ENCODE peak calls at places on chromosome 4, in six cellular contexts. A is effector memory CD4-positive, alpha-beta T cell; V is H9; N is dorsolateral prefrontal cortex; K is neuronal stem cell; O is suprapubic skin. I is an unnamed sample.

GRCh38 chr4:101258782-101259353 is 88.5 kb downstream of the PPP3CA start:
- DNase-seq in N (no peak), O (no peak), A (no peak), V (no peak), K (no peak), I (no peak)

GRCh38 chr4:83308672-83309071 is 24.1 kb upstream of the COQ2 start:
- DNase-seq in A (no peak), N (no peak), K (no peak), O (no peak), V (peak; percentile 67), I (no peak)

GRCh38 chr4:190121759-190122158 is 51.8 kb upstream of the DUX4 start:
- DNase-seq in V (no peak), K (no peak), O (peak; percentile 70), N (no peak), A (no peak), I (no peak)

GRCh38 chr4:68372588-68372987 is 22.7 kb upstream of the YTHDC1 start:
- DNase-seq in O (no peak), A (no peak), K (no peak), N (no peak), V (no peak), I (peak; percentile 62)

GRCh38 chr4:173767650-173768049 is 237.6 kb upstream of the HAND2 start:
- DNase-seq in O (no peak), N (no peak), A (no peak), V (no peak), K (no peak), I (no peak)

GRCh38 chr4:183600189-183600685 is 58.7 kb downstream of the RWDD4 start:
- DNase-seq in A (no peak), N (no peak), V (peak; percentile 48), K (no peak), O (no peak), I (no peak)

GRCh38 chr4:61397174-61397573 is 197.0 kb downstream of the ADGRL3 start:
- DNase-seq in V (no peak), O (no peak), N (no peak), A (no peak), K (no peak), I (peak; percentile 17)

GRCh38 chr4:74181225-74181624 is 23.3 kb downstream of the MTHFD2L start:
- DNase-seq in O (no peak), N (no peak), K (no peak), A (no peak), V (no peak), I (peak; percentile 69)

GRCh38 chr4:55078987-55079386 is 46.4 kb downstream of the KDR start:
- DNase-seq in O (no peak), N (no peak), V (no peak), A (no peak), K (no peak), I (no peak)

GRCh38 chr4:8911311-8912088 is 39.9 kb upstream of the HMX1 start:
- DNase-seq in O (peak; percentile 69), K (no peak), N (no peak), V (peak; percentile 26), A (no peak), I (no peak)

GRCh38 chr4:120801171-120801758 is 121.3 kb downstream of the PRDM5 start:
- DNase-seq in O (peak; percentile 73), V (no peak), A (no peak), N (peak; percentile 42), K (no peak), I (peak; percentile 64)

GRCh38 chr4:32884198-32884597 is 2164.0 kb downstream of the PCDH7 start:
- DNase-seq in K (no peak), O (no peak), N (no peak), A (no peak), V (no peak), I (peak; percentile 40)

GRCh38 chr4:31175242-31175910 is 455.2 kb downstream of the PCDH7 start:
- DNase-seq in N (no peak), V (no peak), A (no peak), O (no peak), K (no peak), I (peak; percentile 46)

GRCh38 chr4:83618991-83619390 is 83.1 kb downstream of the GPAT3 start:
- DNase-seq in N (no peak), A (no peak), O (no peak), V (no peak), K (no peak), I (peak; percentile 34)

GRCh38 chr4:157700898-157701694 is 471.7 kb downstream of the GASK1B start:
- DNase-seq in K (no peak), O (no peak), A (no peak), V (no peak), N (no peak), I (no peak)

GRCh38 chr4:78079701-78080430 is 22.7 kb downstream of the FRAS1 start:
- DNase-seq in V (no peak), K (no peak), O (no peak), N (no peak), A (no peak), I (no peak)

GRCh38 chr4:187139116-187139515 is 415.5 kb upstream of the FAT1 start:
- DNase-seq in A (no peak), K (no peak), O (no peak), V (no peak), N (no peak), I (no peak)

GRCh38 chr4:120765271-120765985 is 157.1 kb downstream of the PRDM5 start:
- DNase-seq in N (no peak), V (no peak), K (no peak), A (no peak), O (no peak), I (no peak)

GRCh38 chr4:45033676-45034410 is 307.5 kb upstream of the GNPDA2 start:
- DNase-seq in V (peak; percentile 27), N (no peak), O (no peak), K (no peak), A (no peak), I (no peak)

GRCh38 chr4:125714845-125715244 is 400.1 kb downstream of the FAT4 start:
- DNase-seq in V (no peak), K (no peak), N (no peak), A (no peak), O (no peak), I (no peak)

GRCh38 chr4:24105183-24106039 is 215.6 kb upstream of the PPARGC1A start:
- DNase-seq in A (no peak), O (no peak), V (no peak), K (no peak), N (no peak), I (peak; percentile 80)

GRCh38 chr4:73761856-73762255 is 21.5 kb downstream of the CXCL8 start:
- DNase-seq in K (no peak), O (no peak), A (no peak), V (no peak), N (no peak), I (no peak)

GRCh38 chr4:80264352-80264647 is 2.2 kb upstream of the FGF5 start:
- DNase-seq in V (no peak), A (no peak), O (no peak), N (no peak), K (no peak), I (no peak)

GRCh38 chr4:80263541-80264351 is 2.7 kb upstream of the FGF5 start:
- DNase-seq in N (no peak), K (no peak), O (no peak), V (peak; percentile 44), A (no peak), I (no peak)

GRCh38 chr4:80265571-80266266 is 745 bp upstream of the FGF5 start:
- DNase-seq in K (no peak), N (peak; percentile 32), V (peak; percentile 36), A (no peak), O (no peak), I (peak; percentile 62)

GRCh38 chr4:80266267-80266901 is at the start of gene FGF5:
- DNase-seq in V (peak; percentile 40), O (no peak), A (no peak), K (peak; percentile 38), N (peak; percentile 75), I (peak; percentile 84)

DNA sequence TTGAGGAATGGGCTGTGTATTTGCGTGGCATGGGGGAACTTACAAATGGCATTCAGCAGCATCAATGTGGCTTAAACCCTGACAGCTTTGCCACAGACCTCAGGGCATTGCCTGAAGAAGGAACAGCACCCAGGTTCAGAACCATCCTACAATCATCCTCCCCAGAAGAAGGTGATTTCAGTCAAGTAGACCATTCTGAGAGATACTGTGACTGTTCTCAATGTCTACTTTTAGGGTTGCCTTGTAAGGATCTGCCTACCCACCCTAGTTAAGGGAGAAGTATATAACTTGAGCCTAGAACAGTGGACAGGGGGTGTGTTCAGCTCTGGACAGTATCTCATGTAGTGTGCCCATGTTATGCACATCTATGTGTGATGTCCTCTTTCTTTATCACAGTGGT is 1.6 kb upstream of the FGF5 start:
- DNase-seq in A (no peak), O (no peak), K (no peak), N (no peak), V (no peak), I (no peak)
- H3K27me3 ChIP-seq in A (peaks cover 41% of the 10 kb centered on the region), O (peaks cover 82% of the 10 kb centered on the region), K (peaks cover 76% of the 10 kb centered on the region), N (peaks cover 64% of the 10 kb centered on the region), V (peaks cover 83% of the 10 kb centered on the region), I (peaks cover 41% of the 10 kb centered on the region)

GRCh38 chr4:7811536-7812190 is 128.0 kb downstream of the AFAP1 start:
- DNase-seq in N (no peak), A (no peak), O (no peak), V (no peak), K (no peak), I (no peak)
- H3K27ac ChIP-seq in N (no peak overlapping the region), A (no peak overlapping the region), O (peak overlapping the region; percentile 45), V (no peak overlapping the region), K (peak overlapping the region; percentile 14), I (no peak overlapping the region)

DNA sequence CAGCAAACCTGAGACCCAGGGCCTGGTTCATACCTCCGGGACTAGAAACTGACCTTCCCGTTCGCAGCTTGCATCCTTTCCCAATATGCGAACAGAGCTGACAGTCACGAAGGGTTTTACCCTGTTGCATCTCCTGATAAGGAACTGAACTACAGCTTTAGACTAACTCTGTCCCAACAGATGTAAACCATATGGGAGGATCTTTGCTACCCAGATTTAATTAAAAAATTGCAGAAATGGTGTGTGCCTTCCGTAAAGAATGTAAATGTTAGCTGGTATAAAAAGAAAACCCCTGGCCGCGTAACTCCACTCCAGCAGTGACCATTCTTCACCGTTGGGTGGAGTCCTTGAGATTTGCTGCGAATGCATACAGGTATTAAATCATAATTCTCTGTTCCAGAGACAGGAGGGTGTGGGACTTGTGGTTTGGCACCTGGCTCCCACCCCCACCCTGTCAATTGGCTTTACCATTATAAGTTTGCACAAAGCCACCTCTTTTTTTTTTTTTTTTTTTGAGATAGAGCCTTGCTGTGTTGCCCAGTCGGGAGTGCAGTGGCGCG is 40.6 kb upstream of the SORCS2 start:
- DNase-seq in O (no peak), A (no peak), N (no peak), K (no peak), V (no peak), I (no peak)
- H3K27me3 ChIP-seq in O (peaks cover 3% of the 10 kb centered on the region), A (no peaks in the 10 kb centered on the region), N (no peaks in the 10 kb centered on the region), K (no peaks in the 10 kb centered on the region), V (no peaks in the 10 kb centered on the region), I (peaks cover 49% of the 10 kb centered on the region)

DNA sequence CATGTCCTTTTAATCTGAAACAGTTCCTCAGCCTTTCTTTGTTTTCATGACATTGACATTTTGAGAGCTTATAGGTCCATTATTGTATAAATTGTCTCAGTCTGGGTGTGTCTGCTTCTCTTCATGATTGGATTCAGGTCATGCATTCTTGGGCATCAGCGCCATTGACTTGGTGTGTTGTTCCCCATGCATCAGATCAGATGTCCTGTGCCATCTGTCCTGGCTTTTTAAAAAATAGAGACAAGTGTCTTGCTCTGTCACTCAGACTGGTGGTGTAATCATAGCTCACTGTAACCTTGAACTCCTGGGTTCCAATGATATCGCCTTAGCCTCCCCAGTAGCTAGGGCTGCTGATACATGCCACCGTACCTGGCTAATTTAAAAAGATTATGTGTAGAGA is 55.7 kb downstream of the TBC1D14 start:
- DNase-seq in K (no peak), N (no peak), O (no peak), V (no peak), A (no peak), I (no peak)
- H3K27ac ChIP-seq in K (no peak overlapping the region), N (no peak overlapping the region), O (no peak overlapping the region), V (no peak overlapping the region), A (no peak overlapping the region), I (no peak overlapping the region)